ENCODE peak calls at places on chromosomes 6 and 20, in seven cellular contexts. E is cardiac muscle cell, I is endodermal cell, U is aorta, C is AG10803, W is SJCRH30, T is BE2C. M is an unnamed sample.

GRCh38 chr6:92559611-92560010 is 859.7 kb downstream of the EPHA7 start:
- DNase-seq in E (no peak), I (no peak), U (no peak), C (no peak), W (no peak), T (no peak), M (no peak)

GRCh38 chr6:3293271-3294155 is 34.8 kb downstream of the PSMG4 start:
- DNase-seq in E (peak), I (peak), U (no peak), C (no peak), W (no peak), T (no peak), M (no peak)

GRCh38 chr6:161631676-161632194 is 357.9 kb upstream of the AGPAT4 start:
- DNase-seq in E (no peak), I (no peak), U (no peak), C (peak), W (peak), T (no peak), M (no peak)

GRCh38 chr6:30135757-30136156 is at the start of gene TRIM40:
- DNase-seq in E (no peak), I (no peak), U (no peak), C (no peak), W (no peak), T (no peak), M (no peak)

GRCh38 chr6:34248198-34248726 is 544 bp downstream of the SMIM29 start:
- DNase-seq in E (no peak), I (peak), U (peak), C (peak), W (peak), T (peak), M (no peak)

GRCh38 chr6:71468841-71469750 is 180.5 kb downstream of the OGFRL1 start:
- DNase-seq in E (no peak), I (no peak), U (no peak), C (peak), W (peak), T (no peak), M (peak)

GRCh38 chr6:146931214-146931613 is 273.0 kb upstream of the STXBP5 start:
- DNase-seq in E (no peak), I (no peak), U (no peak), C (no peak), W (no peak), T (no peak), M (no peak)

GRCh38 chr6:167825759-167826229 is 917 bp upstream of the AFDN start:
- DNase-seq in E (peak), I (peak), U (peak), C (no peak), W (no peak), T (peak), M (peak)

GRCh38 chr6:22917344-22917743 is 348.0 kb downstream of the HDGFL1 start:
- DNase-seq in E (peak), I (no peak), U (no peak), C (no peak), W (no peak), T (no peak), M (no peak)

GRCh38 chr20:22106308-22106938 is 401.0 kb downstream of the PAX1 start:
- DNase-seq in E (peak), I (peak), U (no peak), C (peak), W (peak), T (no peak), M (peak)

GRCh38 chr6:117910549-117910948 is 3.5 kb downstream of the SLC35F1 start:
- DNase-seq in E (no peak), I (no peak), U (no peak), C (no peak), W (no peak), T (no peak), M (no peak)

GRCh38 chr6:151974061-151974617 is 166.7 kb downstream of the ESR1 start:
- DNase-seq in E (no peak), I (no peak), U (no peak), C (no peak), W (no peak), T (no peak), M (no peak)

GRCh38 chr6:3202999-3203696 is 24.3 kb downstream of the TUBB2B start:
- DNase-seq in E (no peak), I (peak), U (no peak), C (peak), W (no peak), T (no peak), M (no peak)

GRCh38 chr6:37284781-37285180 is 26.8 kb upstream of the TMEM217 start:
- DNase-seq in E (no peak), I (no peak), U (no peak), C (no peak), W (no peak), T (no peak), M (no peak)

GRCh38 chr6:73566954-73567591 is 46.2 kb upstream of the EEF1A1 start:
- DNase-seq in E (no peak), I (no peak), U (peak), C (peak), W (no peak), T (no peak), M (peak)

GRCh38 chr20:50191566-50192363 is 1.1 kb downstream of the CEBPB start:
- DNase-seq in E (peak), I (peak), U (peak), C (peak), W (peak), T (peak), M (peak)

GRCh38 chr20:41534842-41535241 is 83.3 kb downstream of the CHD6 start:
- DNase-seq in E (no peak), I (no peak), U (no peak), C (no peak), W (no peak), T (no peak), M (peak)

GRCh38 chr20:12570371-12570770 is 438.4 kb upstream of the SPTLC3 start:
- DNase-seq in E (peak), I (peak), U (no peak), C (no peak), W (peak), T (peak), M (peak)

GRCh38 chr6:108093781-108094180 is 19.2 kb upstream of the OSTM1 start:
- DNase-seq in E (no peak), I (no peak), U (no peak), C (no peak), W (no peak), T (no peak), M (no peak)

GRCh38 chr20:45467861-45468260 is 1.7 kb upstream of the WFDC2 start:
- DNase-seq in E (no peak), I (peak), U (no peak), C (no peak), W (peak), T (no peak), M (no peak)

GRCh38 chr20:33445881-33446615 is 2.5 kb upstream of the SNTA1 start:
- DNase-seq in E (no peak), I (no peak), U (no peak), C (no peak), W (no peak), T (no peak), M (no peak)

GRCh38 chr6:29810371-29810770 is 17.3 kb upstream of the HLA-G start:
- DNase-seq in E (no peak), I (no peak), U (no peak), C (no peak), W (no peak), T (no peak), M (no peak)

GRCh38 chr6:75094614-75095321 is 111.1 kb downstream of the COL12A1 start:
- DNase-seq in E (no peak), I (no peak), U (no peak), C (peak), W (no peak), T (no peak), M (no peak)

GRCh38 chr6:88166493-88166900 is 350 bp upstream of the CNR1 start:
- DNase-seq in E (peak), I (peak), U (peak), C (no peak), W (no peak), T (no peak), M (no peak)
- H3K4me3 ChIP-seq in E (peak), I (peak), U (peak), C (peak), W (peak), T (peak), M (peak)

GRCh38 chr6:17705778-17706579 is 746 bp downstream of the NUP153 start:
- DNase-seq in E (peak), I (peak), U (peak), C (peak), W (peak), T (peak), M (peak)
- H3K4me3 ChIP-seq in E (peak), I (peak), U (peak), C (peak), W (peak), T (peak), M (peak)

GRCh38 chr6:52691718-52692117 is 20.8 kb downstream of the TMEM14A start:
- DNase-seq in E (no peak), I (no peak), U (no peak), C (peak), W (no peak), T (no peak), M (peak)
- H3K4me3 ChIP-seq in E (no peak), I (no peak), U (no peak), C (no peak), W (no peak), T (no peak), M (no peak)

DNA sequence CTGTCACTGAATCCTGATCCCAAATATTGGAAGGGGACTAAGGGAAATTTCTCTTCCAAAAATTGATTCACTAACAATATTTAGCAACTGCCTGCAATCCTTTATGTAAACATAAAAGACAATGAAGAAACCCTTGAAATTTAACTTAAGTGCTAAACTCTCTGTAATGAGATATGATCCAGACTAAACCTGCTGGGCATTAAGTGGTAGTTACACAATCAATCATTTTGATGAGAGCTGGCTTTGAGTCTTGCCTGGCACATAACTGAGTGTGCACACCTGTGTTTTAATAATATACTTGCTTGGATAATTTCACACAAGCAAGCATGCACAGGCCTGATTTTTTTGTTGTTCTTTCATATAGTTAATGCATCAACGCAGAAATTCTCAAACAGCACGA is 9.8 kb upstream of the ZFP64 start:
- DNase-seq in E (no peak), I (no peak), U (no peak), C (no peak), W (no peak), T (no peak), M (peak)
- H3K4me3 ChIP-seq in E (no peak), I (no peak), U (no peak), C (no peak), W (no peak), T (no peak), M (no peak)

M was measured in epithelial cell of esophagus.